ENCODE peak calls at places on chromosome 7, in seven cellular contexts. C is RWPE1; U is transverse colon; A is CD4-positive, alpha-beta T cell; I is cardiac fibroblast; F is cardiac muscle cell; R is epithelial cell of proximal tubule. E is an unnamed sample.

GRCh38 chr7:154741131-154741530 is 261.8 kb downstream of the PAXIP1 start:
- DNase-seq in C (no peak), U (no peak), A (no peak), I (no peak), F (no peak), R (no peak), E (no peak)

GRCh38 chr7:94908204-94909022 is 1.0 kb downstream of the PPP1R9A start:
- DNase-seq in C (peak), U (peak), A (no peak), I (peak), F (peak), R (no peak), E (no peak)

GRCh38 chr7:1355568-1356340 is 103.5 kb downstream of the MICALL2 start:
- DNase-seq in C (no peak), U (peak), A (no peak), I (no peak), F (no peak), R (no peak), E (no peak)

GRCh38 chr7:124603066-124603465 is 162.5 kb downstream of the GPR37 start:
- DNase-seq in C (no peak), U (no peak), A (no peak), I (no peak), F (no peak), R (no peak), E (no peak)

GRCh38 chr7:142919656-142920055 is 13.9 kb downstream of the TRPV5 start:
- DNase-seq in C (no peak), U (no peak), A (no peak), I (no peak), F (no peak), R (no peak), E (no peak)

GRCh38 chr7:116216956-116217570 is 6.7 kb downstream of the TES start:
- DNase-seq in C (no peak), U (no peak), A (no peak), I (peak), F (no peak), R (no peak), E (no peak)

GRCh38 chr7:15199482-15199881 is 296.9 kb upstream of the DGKB start:
- DNase-seq in C (no peak), U (no peak), A (no peak), I (peak), F (no peak), R (no peak), E (no peak)

GRCh38 chr7:46257766-46258448 is 336.8 kb upstream of the IGFBP3 start:
- DNase-seq in C (peak), U (no peak), A (no peak), I (peak), F (no peak), R (no peak), E (peak)

GRCh38 chr7:101678713-101679112 is 49.6 kb upstream of the MYL10 start:
- DNase-seq in C (no peak), U (no peak), A (no peak), I (peak), F (no peak), R (no peak), E (no peak)

GRCh38 chr7:149196705-149197171 is 1.4 kb downstream of the ZNF282 start:
- DNase-seq in C (no peak), U (peak), A (no peak), I (peak), F (peak), R (no peak), E (no peak)

DNA sequence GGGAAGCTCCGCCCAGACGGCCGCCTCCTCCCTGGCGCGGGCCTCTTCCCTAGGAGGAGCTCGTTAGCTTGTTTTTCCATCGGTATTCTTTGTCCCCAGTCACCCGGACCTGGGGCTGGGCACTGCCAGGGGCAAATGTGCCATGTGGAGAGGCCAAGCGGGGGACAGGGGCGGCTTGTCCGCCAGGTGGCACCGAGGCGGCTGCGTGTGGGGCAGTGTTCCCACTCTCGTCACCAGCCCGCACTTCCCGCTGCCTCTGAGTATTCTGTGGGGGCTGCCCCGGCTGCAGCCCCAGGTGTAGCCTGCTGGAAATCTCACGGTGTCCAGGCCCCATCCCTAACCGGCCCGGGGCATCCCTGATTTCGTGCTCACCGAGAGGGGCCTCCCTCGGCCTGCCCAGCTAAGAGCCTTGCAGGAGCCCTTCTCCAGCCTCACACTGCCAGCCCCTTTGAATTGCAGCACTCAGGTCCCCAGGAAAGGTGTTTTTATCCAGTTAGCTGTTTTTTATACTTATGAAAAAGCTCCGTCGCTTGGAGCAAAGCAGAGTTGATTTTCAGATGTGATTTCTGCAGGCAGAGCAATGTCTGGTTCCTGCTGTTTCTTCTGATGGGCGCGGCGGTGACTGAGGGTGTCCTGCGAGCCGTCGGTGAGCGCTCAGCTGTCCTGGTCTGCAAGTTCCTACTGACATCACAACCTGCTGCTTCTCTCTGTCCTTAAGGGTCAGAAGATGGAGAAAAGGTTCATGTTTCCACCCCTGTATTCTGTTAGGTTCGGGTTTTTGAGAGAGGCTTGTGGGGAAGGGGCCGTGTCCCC is 109.8 kb upstream of the FAM20C start:
- DNase-seq in C (peak), U (peak), A (no peak), I (no peak), F (no peak), R (no peak), E (no peak)
- TF ChIP-seq CTCF in C (no peak), U (no peak), A (no peak), I (no peak), F (no peak), R (no peak), E (no peak)

GRCh38 chr7:91953618-91954017 is 13.0 kb downstream of the AKAP9 start:
- DNase-seq in C (peak), U (no peak), A (no peak), I (peak), F (no peak), R (no peak), E (no peak)
- TF ChIP-seq CTCF in C (peak), U (peak), A (peak), I (peak), F (peak), R (peak), E (no peak)

GRCh38 chr7:151833691-151834090 is 43.2 kb downstream of the PRKAG2 start:
- DNase-seq in C (no peak), U (no peak), A (no peak), I (no peak), F (no peak), R (no peak), E (no peak)
- TF ChIP-seq CTCF in C (no peak), U (no peak), A (no peak), I (no peak), F (no peak), R (no peak), E (no peak)

GRCh38 chr7:51428226-51428887 is 111.7 kb upstream of the COBL start:
- DNase-seq in C (peak), U (peak), A (no peak), I (peak), F (no peak), R (no peak), E (no peak)
- TF ChIP-seq CTCF in C (peak), U (peak), A (no peak), I (no peak), F (no peak), R (peak), E (no peak)

DNA sequence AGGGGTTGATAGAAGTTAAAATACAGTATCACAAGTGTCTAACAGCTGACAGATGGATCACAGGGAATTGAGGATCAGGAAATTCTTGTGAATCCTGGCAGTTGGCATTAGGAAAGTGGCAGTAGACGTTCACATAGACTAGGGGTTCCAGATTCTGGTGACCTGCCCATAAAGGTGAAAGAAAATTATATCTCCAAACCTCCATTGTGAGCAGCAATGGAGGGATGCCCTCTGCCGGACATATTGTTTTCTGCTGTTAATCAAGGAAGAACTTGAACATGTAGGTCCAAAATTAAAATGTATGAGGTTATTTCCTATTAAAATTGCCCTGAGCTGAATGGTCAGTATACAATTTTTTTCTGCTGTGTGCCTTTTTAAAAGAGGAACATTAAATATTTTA is 5.1 kb downstream of the NME8 start:
- DNase-seq in C (no peak), U (no peak), A (no peak), I (no peak), F (peak), R (no peak), E (no peak)
- TF ChIP-seq CTCF in C (peak), U (no peak), A (no peak), I (peak), F (peak), R (peak), E (no peak)

GRCh38 chr7:97313900-97314299 is 196.4 kb downstream of the SDHAF3 start:
- DNase-seq in C (no peak), U (no peak), A (no peak), I (no peak), F (no peak), R (no peak), E (no peak)

DNA sequence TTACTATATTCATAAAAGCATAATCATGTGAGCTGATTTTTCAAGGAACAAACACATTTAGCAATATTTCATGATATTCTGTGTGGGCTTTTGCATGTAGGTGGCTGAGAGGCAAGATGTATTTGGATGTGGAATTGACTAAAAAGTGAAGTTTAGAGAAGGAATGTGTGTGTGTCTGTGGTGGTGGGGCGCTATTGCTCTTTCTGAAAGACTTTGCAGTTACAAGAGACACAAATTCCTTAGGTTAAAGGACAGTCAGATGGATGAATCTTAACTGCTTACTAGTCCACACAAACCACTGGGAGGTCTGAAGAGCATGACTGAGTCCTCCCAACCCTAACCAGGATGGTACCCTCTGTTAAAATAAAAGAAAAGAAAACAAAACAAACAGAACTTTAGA is 200.1 kb downstream of the SDHAF3 start:
- DNase-seq in C (no peak), U (no peak), A (no peak), I (no peak), F (no peak), R (no peak), E (no peak)
- TF ChIP-seq CTCF in C (no peak), U (no peak), A (no peak), I (no peak), F (no peak), R (no peak), E (no peak)

DNA sequence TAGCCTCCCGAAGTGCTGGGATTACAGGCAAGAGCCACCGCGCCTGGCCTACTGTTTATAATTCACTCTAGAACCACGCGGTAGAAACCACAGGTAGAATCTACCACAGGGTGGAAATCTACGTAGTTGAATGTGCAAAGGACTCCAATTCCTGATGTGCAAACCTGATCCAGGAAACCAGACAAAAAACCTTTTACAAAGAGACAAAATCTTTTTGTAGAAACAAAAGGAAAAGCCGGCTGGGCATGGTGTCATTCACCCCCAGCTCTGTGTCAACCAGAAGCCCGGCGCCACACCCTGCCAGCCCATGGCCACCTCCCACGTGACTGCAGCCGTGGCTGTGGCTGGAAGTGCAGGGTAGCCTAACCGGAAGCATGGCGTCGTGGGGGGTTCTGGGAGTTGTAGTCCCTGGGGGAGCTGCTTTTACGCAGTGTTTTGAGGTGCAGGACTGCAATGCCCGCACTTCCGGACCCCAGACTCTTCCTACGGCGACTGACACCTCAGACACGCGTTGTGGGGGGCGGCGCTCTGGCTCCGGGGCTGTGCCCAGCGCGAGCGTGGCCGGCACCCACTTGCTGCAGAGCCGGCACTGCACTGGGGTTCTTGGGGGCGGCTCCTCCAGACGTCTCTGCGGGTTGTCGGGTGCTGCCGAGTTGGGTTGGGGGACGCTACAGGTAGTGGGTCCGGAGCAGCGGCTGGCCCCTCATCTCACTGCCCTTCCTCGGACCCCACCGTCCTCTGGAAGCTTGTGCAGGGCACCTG is 41.5 kb upstream of the RNF216 start:
- DNase-seq in C (peak), U (peak), A (peak), I (peak), F (peak), R (peak), E (peak)
- TF ChIP-seq CTCF in C (no peak), U (peak), A (no peak), I (peak), F (no peak), R (no peak), E (no peak)

GRCh38 chr7:93717217-93717900 is 142.8 kb upstream of the CALCR start:
- DNase-seq in C (peak), U (no peak), A (no peak), I (peak), F (no peak), R (no peak), E (no peak)

GRCh38 chr7:93711926-93712325 is 137.4 kb upstream of the CALCR start:
- DNase-seq in C (no peak), U (no peak), A (no peak), I (no peak), F (no peak), R (no peak), E (no peak)

GRCh38 chr7:93720106-93720505 is 145.6 kb upstream of the CALCR start:
- DNase-seq in C (no peak), U (no peak), A (no peak), I (no peak), F (no peak), R (no peak), E (no peak)

GRCh38 chr7:93719546-93719945 is 145.0 kb upstream of the CALCR start:
- DNase-seq in C (no peak), U (no peak), A (no peak), I (peak), F (no peak), R (peak), E (no peak)

GRCh38 chr7:93715234-93715633 is 140.7 kb upstream of the CALCR start:
- DNase-seq in C (peak), U (peak), A (no peak), I (peak), F (peak), R (no peak), E (peak)
- TF ChIP-seq CTCF in C (peak), U (no peak), A (no peak), I (peak), F (peak), R (peak), E (peak)

E was measured in AG09319.